ENCODE peak calls at places on chromosomes 2 and 18, in eight cellular contexts. V is CD4-positive, CD25-positive, alpha-beta regulatory T cell; C is lung; P is breast epithelium; A is endodermal cell; X is IMR-90; T is stomach; W is aorta. J is an unnamed sample.

GRCh38 chr2:152354909-152355308 is 19.9 kb downstream of the FMNL2 start:
- DNase-seq in V (no peak), C (no peak), P (no peak), A (no peak), X (no peak), T (no peak), W (no peak), J (peak; percentile 70)

GRCh38 chr2:132670961-132671781 is 1.2 kb upstream of the LYPD1 start:
- DNase-seq in V (no peak), C (no peak), P (no peak), A (peak; percentile 83), X (peak; percentile 97), T (no peak), W (peak; percentile 62), J (peak; percentile 35)

GRCh38 chr2:121902171-121902591 is 146.7 kb downstream of the TSN start:
- DNase-seq in V (no peak), C (no peak), P (no peak), A (peak; percentile 78), X (peak; percentile 6), T (no peak), W (peak; percentile 72), J (no peak)

GRCh38 chr2:189347540-189347939 is 93.7 kb upstream of the WDR75 start:
- DNase-seq in V (peak; percentile 1), C (no peak), P (no peak), A (no peak), X (peak; percentile 96), T (no peak), W (no peak), J (peak; percentile 70)

GRCh38 chr2:32632089-32632488 is 4.2 kb downstream of the TTC27 start:
- DNase-seq in V (no peak), C (no peak), P (no peak), A (no peak), X (peak; percentile 63), T (no peak), W (no peak), J (peak; percentile 63)

GRCh38 chr18:60145776-60146175 is 226.8 kb downstream of the MC4R start:
- DNase-seq in V (no peak), C (no peak), P (no peak), A (peak; percentile 50), X (no peak), T (no peak), W (no peak), J (no peak)

GRCh38 chr2:240149943-240150784 is 9.7 kb upstream of the OTOS start:
- DNase-seq in V (no peak), C (no peak), P (no peak), A (peak; percentile 92), X (peak; percentile 22), T (peak; percentile 32), W (no peak), J (no peak)

GRCh38 chr2:170313636-170314348 is 135.8 kb downstream of the MYO3B start:
- DNase-seq in V (no peak), C (no peak), P (no peak), A (no peak), X (no peak), T (no peak), W (no peak), J (peak; percentile 35)

GRCh38 chr2:23651187-23651983 is 266.4 kb downstream of the KLHL29 start:
- DNase-seq in V (no peak), C (no peak), P (no peak), A (no peak), X (peak; percentile 92), T (no peak), W (no peak), J (peak; percentile 72)

GRCh38 chr2:229087843-229088520 is 183.1 kb downstream of the PID1 start:
- DNase-seq in V (no peak), C (no peak), P (no peak), A (no peak), X (no peak), T (no peak), W (no peak), J (no peak)

GRCh38 chr2:190221438-190221837 is 98.2 kb downstream of the HIBCH start:
- DNase-seq in V (no peak), C (no peak), P (no peak), A (no peak), X (no peak), T (no peak), W (no peak), J (no peak)

GRCh38 chr18:22558945-22559385 is 141.2 kb upstream of the CTAGE1 start:
- DNase-seq in V (no peak), C (peak; percentile 54), P (peak; percentile 52), A (peak; percentile 62), X (peak; percentile 72), T (peak; percentile 47), W (peak; percentile 88), J (peak; percentile 66)

GRCh38 chr18:22563098-22563707 is 145.5 kb upstream of the CTAGE1 start:
- DNase-seq in V (no peak), C (no peak), P (no peak), A (peak; percentile 56), X (peak; percentile 95), T (peak; percentile 40), W (no peak), J (peak; percentile 43)

GRCh38 chr18:22560283-22560627 is 142.5 kb upstream of the CTAGE1 start:
- DNase-seq in V (no peak), C (no peak), P (no peak), A (no peak), X (no peak), T (no peak), W (no peak), J (no peak)

GRCh38 chr18:22559414-22560282 is 141.9 kb upstream of the CTAGE1 start:
- DNase-seq in V (no peak), C (peak; percentile 56), P (peak; percentile 55), A (peak; percentile 85), X (peak; percentile 59), T (peak; percentile 57), W (peak; percentile 90), J (peak; percentile 72)

DNA sequence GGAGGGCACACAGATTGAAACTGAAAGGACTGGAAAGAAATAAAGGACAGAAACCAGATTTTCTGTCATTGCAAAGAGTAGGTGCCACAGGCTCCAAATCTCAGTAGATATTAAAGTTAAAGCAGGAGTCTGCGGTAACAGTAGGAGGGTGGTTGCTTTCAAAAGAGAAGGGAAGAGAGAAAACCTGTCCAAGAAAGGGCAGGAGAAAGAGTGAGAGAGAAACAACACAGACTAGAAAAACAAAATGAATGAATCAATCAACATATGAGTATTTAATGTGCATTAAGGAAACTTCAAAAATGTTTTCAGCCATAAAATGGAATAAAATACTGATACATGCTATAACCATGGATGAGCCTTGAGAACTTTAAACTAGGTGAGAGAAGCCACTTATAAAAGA is 143.1 kb upstream of the CTAGE1 start:
- DNase-seq in V (no peak), C (no peak), P (no peak), A (no peak), X (no peak), T (no peak), W (no peak), J (no peak)
- H3K4me3 ChIP-seq in V (no peak overlapping the region), C (no peak overlapping the region), P (no peak overlapping the region), A (no peak overlapping the region), X (no peak overlapping the region), T (no peak overlapping the region), W (peak overlapping the region; percentile 61), J (no peak overlapping the region)

DNA sequence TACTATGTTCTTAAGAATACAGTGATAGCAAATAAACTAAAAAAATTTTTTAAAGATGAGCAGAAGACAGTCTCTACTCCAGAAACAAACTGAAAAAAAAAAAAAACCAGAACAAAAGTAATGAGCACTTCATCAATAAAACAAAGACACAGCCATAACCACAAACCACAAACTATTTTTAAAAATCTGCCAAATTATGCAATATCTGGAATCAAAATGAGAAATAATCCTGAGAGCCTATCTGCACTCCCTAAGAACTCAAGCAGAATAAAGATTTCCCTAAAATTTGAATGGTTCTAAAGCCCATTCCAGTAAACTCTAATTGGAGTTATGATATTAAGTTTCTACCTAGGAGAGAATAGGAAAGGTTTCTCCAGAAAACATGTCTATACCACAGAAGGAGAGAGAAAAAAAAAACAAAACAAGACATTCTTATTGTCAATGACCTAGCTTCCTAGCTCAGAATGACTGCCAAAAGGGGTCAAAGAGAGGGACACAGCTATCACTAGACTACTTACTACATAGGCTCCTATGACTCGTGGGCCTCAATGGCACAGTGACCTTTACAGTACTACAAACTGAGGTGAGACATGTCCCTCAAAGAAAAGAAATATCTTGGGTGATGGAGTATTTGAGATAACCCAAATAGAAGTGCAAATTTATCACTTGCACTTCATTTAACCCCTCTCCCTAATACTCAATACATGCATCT is 262.8 kb downstream of the ZEB2 start:
- DNase-seq in V (no peak), C (no peak), P (no peak), A (no peak), X (peak; percentile 34), T (no peak), W (no peak), J (no peak)
- H3K9me3 ChIP-seq in V (peaks cover 34% of the 10 kb centered on the region), C (peaks cover 12% of the 10 kb centered on the region), P (peaks cover 19% of the 10 kb centered on the region), A (peaks cover 66% of the 10 kb centered on the region), X (peaks cover 15% of the 10 kb centered on the region), T (peaks cover 29% of the 10 kb centered on the region), W (no peaks in the 10 kb centered on the region), J (peaks cover 26% of the 10 kb centered on the region)

GRCh38 chr18:76405280-76405679 is 89.8 kb downstream of the ZNF516 start:
- DNase-seq in V (no peak), C (no peak), P (no peak), A (peak; percentile 17), X (no peak), T (no peak), W (no peak), J (no peak)
- H3K36me3 ChIP-seq in V (no peaks in the 10 kb centered on the region), C (peaks cover 4% of the 10 kb centered on the region), P (no peaks in the 10 kb centered on the region), A (peaks cover 7% of the 10 kb centered on the region), X (peaks cover 22% of the 10 kb centered on the region), T (peaks cover 11% of the 10 kb centered on the region), W (no peaks in the 10 kb centered on the region), J (no peaks in the 10 kb centered on the region)

GRCh38 chr18:3604260-3604625 is 154.3 kb downstream of the TGIF1 start:
- DNase-seq in V (no peak), C (no peak), P (no peak), A (no peak), X (no peak), T (no peak), W (no peak), J (no peak)
- H3K4me3 ChIP-seq in V (peak overlapping the region; percentile 89), C (no peak overlapping the region), P (no peak overlapping the region), A (peak overlapping the region; percentile 90), X (peak overlapping the region; percentile 49), T (peak overlapping the region; percentile 37), W (peak overlapping the region; percentile 2), J (peak overlapping the region; percentile 32)

GRCh38 chr2:95149397-95149984 is 10.2 kb downstream of the ZNF514 start:
- DNase-seq in V (no peak), C (no peak), P (no peak), A (no peak), X (no peak), T (no peak), W (no peak), J (no peak)
- H3K9me3 ChIP-seq in V (peaks cover 99% of the 10 kb centered on the region), C (peaks cover 39% of the 10 kb centered on the region), P (peaks cover 79% of the 10 kb centered on the region), A (peaks cover 100% of the 10 kb centered on the region), X (peaks cover 85% of the 10 kb centered on the region), T (peaks cover 99% of the 10 kb centered on the region), W (peaks cover 46% of the 10 kb centered on the region), J (peaks cover 42% of the 10 kb centered on the region)

J was measured in MG63.